ENCODE peak calls at places on chromosomes 3 and 15, in ten cellular contexts. One of them, this sample, is unnamed.

GRCh38 chr3:174533286-174533685 is 325.8 kb upstream of the NAALADL2 start:
- DNase-seq in AG08396: peak
- DNase-seq in stimulated activated CD8-positive, alpha-beta memory T cell treated with anti-CD3 and anti-CD28 coated beads, Interleukin-15, amount 100 ng/mL, for 24 hours: no peak
- DNase-seq in left ventricle myocardium inferior: no peak
- DNase-seq in central memory CD8-positive, alpha-beta T cell: no peak
- DNase-seq in GM10248: no peak
- DNase-seq in stimulated activated CD4-positive, alpha-beta T cell treated with anti-CD3 and anti-CD28 coated beads, Interleukin-2, amount 100 ng/mL, for 24 hours: no peak
- DNase-seq in IMR-90: peak
- DNase-seq in SW 1271: no peak
- DNase-seq in HFFc6: peak
- DNase-seq in this sample: no peak

GRCh38 chr3:175988401-175988800 is 1129.3 kb downstream of the NAALADL2 start:
- DNase-seq in AG08396: no peak
- DNase-seq in stimulated activated CD8-positive, alpha-beta memory T cell treated with anti-CD3 and anti-CD28 coated beads, Interleukin-15, amount 100 ng/mL, for 24 hours: no peak
- DNase-seq in left ventricle myocardium inferior: no peak
- DNase-seq in central memory CD8-positive, alpha-beta T cell: no peak
- DNase-seq in GM10248: no peak
- DNase-seq in stimulated activated CD4-positive, alpha-beta T cell treated with anti-CD3 and anti-CD28 coated beads, Interleukin-2, amount 100 ng/mL, for 24 hours: no peak
- DNase-seq in IMR-90: no peak
- DNase-seq in SW 1271: no peak
- DNase-seq in HFFc6: no peak
- DNase-seq in this sample: no peak

GRCh38 chr15:22257047-22257667 is 176.8 kb downstream of the OR4M2 start:
- DNase-seq in AG08396: no peak
- DNase-seq in stimulated activated CD8-positive, alpha-beta memory T cell treated with anti-CD3 and anti-CD28 coated beads, Interleukin-15, amount 100 ng/mL, for 24 hours: no peak
- DNase-seq in left ventricle myocardium inferior: no peak
- DNase-seq in central memory CD8-positive, alpha-beta T cell: no peak
- DNase-seq in GM10248: no peak
- DNase-seq in stimulated activated CD4-positive, alpha-beta T cell treated with anti-CD3 and anti-CD28 coated beads, Interleukin-2, amount 100 ng/mL, for 24 hours: peak
- DNase-seq in IMR-90: no peak
- DNase-seq in SW 1271: no peak
- DNase-seq in HFFc6: no peak
- DNase-seq in this sample: no peak

GRCh38 chr3:147359177-147360062 is 46.9 kb downstream of the ZIC4 start:
- DNase-seq in AG08396: no peak
- DNase-seq in stimulated activated CD8-positive, alpha-beta memory T cell treated with anti-CD3 and anti-CD28 coated beads, Interleukin-15, amount 100 ng/mL, for 24 hours: no peak
- DNase-seq in left ventricle myocardium inferior: no peak
- DNase-seq in central memory CD8-positive, alpha-beta T cell: no peak
- DNase-seq in GM10248: no peak
- DNase-seq in stimulated activated CD4-positive, alpha-beta T cell treated with anti-CD3 and anti-CD28 coated beads, Interleukin-2, amount 100 ng/mL, for 24 hours: no peak
- DNase-seq in IMR-90: no peak
- DNase-seq in SW 1271: no peak
- DNase-seq in HFFc6: no peak
- DNase-seq in this sample: no peak

GRCh38 chr3:180059351-180059750 is 22.6 kb upstream of the PEX5L start:
- DNase-seq in AG08396: no peak
- DNase-seq in stimulated activated CD8-positive, alpha-beta memory T cell treated with anti-CD3 and anti-CD28 coated beads, Interleukin-15, amount 100 ng/mL, for 24 hours: no peak
- DNase-seq in left ventricle myocardium inferior: no peak
- DNase-seq in central memory CD8-positive, alpha-beta T cell: no peak
- DNase-seq in GM10248: no peak
- DNase-seq in stimulated activated CD4-positive, alpha-beta T cell treated with anti-CD3 and anti-CD28 coated beads, Interleukin-2, amount 100 ng/mL, for 24 hours: no peak
- DNase-seq in IMR-90: peak
- DNase-seq in SW 1271: no peak
- DNase-seq in HFFc6: peak
- DNase-seq in this sample: no peak

GRCh38 chr15:67857220-67857619 is 17.4 kb upstream of the RNU6-1 start:
- DNase-seq in AG08396: no peak
- DNase-seq in stimulated activated CD8-positive, alpha-beta memory T cell treated with anti-CD3 and anti-CD28 coated beads, Interleukin-15, amount 100 ng/mL, for 24 hours: no peak
- DNase-seq in left ventricle myocardium inferior: no peak
- DNase-seq in central memory CD8-positive, alpha-beta T cell: no peak
- DNase-seq in GM10248: no peak
- DNase-seq in stimulated activated CD4-positive, alpha-beta T cell treated with anti-CD3 and anti-CD28 coated beads, Interleukin-2, amount 100 ng/mL, for 24 hours: no peak
- DNase-seq in IMR-90: no peak
- DNase-seq in SW 1271: no peak
- DNase-seq in HFFc6: no peak
- DNase-seq in this sample: no peak

GRCh38 chr3:120909602-120909878 is 1.5 kb downstream of the STXBP5L start:
- DNase-seq in AG08396: no peak
- DNase-seq in stimulated activated CD8-positive, alpha-beta memory T cell treated with anti-CD3 and anti-CD28 coated beads, Interleukin-15, amount 100 ng/mL, for 24 hours: no peak
- DNase-seq in left ventricle myocardium inferior: no peak
- DNase-seq in central memory CD8-positive, alpha-beta T cell: no peak
- DNase-seq in GM10248: no peak
- DNase-seq in stimulated activated CD4-positive, alpha-beta T cell treated with anti-CD3 and anti-CD28 coated beads, Interleukin-2, amount 100 ng/mL, for 24 hours: peak
- DNase-seq in IMR-90: no peak
- DNase-seq in SW 1271: no peak
- DNase-seq in HFFc6: no peak
- DNase-seq in this sample: no peak

GRCh38 chr3:114111060-114111790 is 54.7 kb downstream of the QTRT2 start:
- DNase-seq in AG08396: no peak
- DNase-seq in stimulated activated CD8-positive, alpha-beta memory T cell treated with anti-CD3 and anti-CD28 coated beads, Interleukin-15, amount 100 ng/mL, for 24 hours: no peak
- DNase-seq in left ventricle myocardium inferior: no peak
- DNase-seq in central memory CD8-positive, alpha-beta T cell: no peak
- DNase-seq in GM10248: no peak
- DNase-seq in stimulated activated CD4-positive, alpha-beta T cell treated with anti-CD3 and anti-CD28 coated beads, Interleukin-2, amount 100 ng/mL, for 24 hours: no peak
- DNase-seq in IMR-90: no peak
- DNase-seq in SW 1271: no peak
- DNase-seq in HFFc6: no peak
- DNase-seq in this sample: no peak

GRCh38 chr3:156158656-156159295 is 38.4 kb downstream of the KCNAB1 start:
- DNase-seq in AG08396: no peak
- DNase-seq in stimulated activated CD8-positive, alpha-beta memory T cell treated with anti-CD3 and anti-CD28 coated beads, Interleukin-15, amount 100 ng/mL, for 24 hours: no peak
- DNase-seq in left ventricle myocardium inferior: no peak
- DNase-seq in central memory CD8-positive, alpha-beta T cell: no peak
- DNase-seq in GM10248: no peak
- DNase-seq in stimulated activated CD4-positive, alpha-beta T cell treated with anti-CD3 and anti-CD28 coated beads, Interleukin-2, amount 100 ng/mL, for 24 hours: no peak
- DNase-seq in IMR-90: no peak
- DNase-seq in SW 1271: no peak
- DNase-seq in HFFc6: no peak
- DNase-seq in this sample: no peak

GRCh38 chr3:16508591-16508995 is 4.9 kb downstream of the RFTN1 start:
- DNase-seq in AG08396: no peak
- DNase-seq in stimulated activated CD8-positive, alpha-beta memory T cell treated with anti-CD3 and anti-CD28 coated beads, Interleukin-15, amount 100 ng/mL, for 24 hours: no peak
- DNase-seq in left ventricle myocardium inferior: no peak
- DNase-seq in central memory CD8-positive, alpha-beta T cell: no peak
- DNase-seq in GM10248: peak
- DNase-seq in stimulated activated CD4-positive, alpha-beta T cell treated with anti-CD3 and anti-CD28 coated beads, Interleukin-2, amount 100 ng/mL, for 24 hours: peak
- DNase-seq in IMR-90: no peak
- DNase-seq in SW 1271: no peak
- DNase-seq in HFFc6: no peak
- DNase-seq in this sample: no peak

GRCh38 chr15:88623061-88623460 is 1.9 kb downstream of the AEN start:
- DNase-seq in AG08396: peak
- DNase-seq in stimulated activated CD8-positive, alpha-beta memory T cell treated with anti-CD3 and anti-CD28 coated beads, Interleukin-15, amount 100 ng/mL, for 24 hours: no peak
- DNase-seq in left ventricle myocardium inferior: no peak
- DNase-seq in central memory CD8-positive, alpha-beta T cell: no peak
- DNase-seq in GM10248: no peak
- DNase-seq in stimulated activated CD4-positive, alpha-beta T cell treated with anti-CD3 and anti-CD28 coated beads, Interleukin-2, amount 100 ng/mL, for 24 hours: peak
- DNase-seq in IMR-90: peak
- DNase-seq in SW 1271: peak
- DNase-seq in HFFc6: peak
- DNase-seq in this sample: no peak

GRCh38 chr3:52873433-52874159 is 23.8 kb downstream of the STIMATE start:
- DNase-seq in AG08396: peak
- DNase-seq in stimulated activated CD8-positive, alpha-beta memory T cell treated with anti-CD3 and anti-CD28 coated beads, Interleukin-15, amount 100 ng/mL, for 24 hours: no peak
- DNase-seq in left ventricle myocardium inferior: no peak
- DNase-seq in central memory CD8-positive, alpha-beta T cell: no peak
- DNase-seq in GM10248: no peak
- DNase-seq in stimulated activated CD4-positive, alpha-beta T cell treated with anti-CD3 and anti-CD28 coated beads, Interleukin-2, amount 100 ng/mL, for 24 hours: no peak
- DNase-seq in IMR-90: peak
- DNase-seq in SW 1271: no peak
- DNase-seq in HFFc6: no peak
- DNase-seq in this sample: no peak

GRCh38 chr3:20450611-20451010 is 264.6 kb upstream of the SGO1 start:
- DNase-seq in AG08396: no peak
- DNase-seq in stimulated activated CD8-positive, alpha-beta memory T cell treated with anti-CD3 and anti-CD28 coated beads, Interleukin-15, amount 100 ng/mL, for 24 hours: no peak
- DNase-seq in left ventricle myocardium inferior: no peak
- DNase-seq in central memory CD8-positive, alpha-beta T cell: no peak
- DNase-seq in GM10248: no peak
- DNase-seq in stimulated activated CD4-positive, alpha-beta T cell treated with anti-CD3 and anti-CD28 coated beads, Interleukin-2, amount 100 ng/mL, for 24 hours: no peak
- DNase-seq in IMR-90: no peak
- DNase-seq in SW 1271: no peak
- DNase-seq in HFFc6: no peak
- DNase-seq in this sample: no peak

GRCh38 chr3:138046955-138047354 is 37.0 kb downstream of the CLDN18 start:
- DNase-seq in AG08396: no peak
- DNase-seq in stimulated activated CD8-positive, alpha-beta memory T cell treated with anti-CD3 and anti-CD28 coated beads, Interleukin-15, amount 100 ng/mL, for 24 hours: no peak
- DNase-seq in left ventricle myocardium inferior: no peak
- DNase-seq in central memory CD8-positive, alpha-beta T cell: no peak
- DNase-seq in GM10248: no peak
- DNase-seq in stimulated activated CD4-positive, alpha-beta T cell treated with anti-CD3 and anti-CD28 coated beads, Interleukin-2, amount 100 ng/mL, for 24 hours: no peak
- DNase-seq in IMR-90: no peak
- DNase-seq in SW 1271: no peak
- DNase-seq in HFFc6: no peak
- DNase-seq in this sample: no peak

GRCh38 chr3:98978068-98978811 is 76.7 kb upstream of the DCBLD2 start:
- DNase-seq in AG08396: no peak
- DNase-seq in stimulated activated CD8-positive, alpha-beta memory T cell treated with anti-CD3 and anti-CD28 coated beads, Interleukin-15, amount 100 ng/mL, for 24 hours: no peak
- DNase-seq in left ventricle myocardium inferior: no peak
- DNase-seq in central memory CD8-positive, alpha-beta T cell: no peak
- DNase-seq in GM10248: no peak
- DNase-seq in stimulated activated CD4-positive, alpha-beta T cell treated with anti-CD3 and anti-CD28 coated beads, Interleukin-2, amount 100 ng/mL, for 24 hours: no peak
- DNase-seq in IMR-90: no peak
- DNase-seq in SW 1271: no peak
- DNase-seq in HFFc6: no peak
- DNase-seq in this sample: no peak

This sample was measured in right cardiac atrium.